ENCODE peak calls at places on chromosome 13, in five cellular contexts. One of them, this sample, is unnamed.

GRCh38 chr13:32947411-32947810 is 68.8 kb upstream of the KL start:
- DNase-seq in HuH-7.5: no peak
- DNase-seq in stimulated activated CD4-positive, alpha-beta T cell treated with anti-CD3 and anti-CD28 coated beads, Interleukin-4, amount 100 ng/mL, for 4 hours: no peak
- DNase-seq in GM03348: no peak
- DNase-seq in H9: no peak
- DNase-seq in this sample: no peak

GRCh38 chr13:106612688-106613087 is 44.8 kb upstream of the ARGLU1 start:
- DNase-seq in H9: no peak
- DNase-seq in GM03348: no peak
- DNase-seq in HuH-7.5: no peak
- DNase-seq in stimulated activated CD4-positive, alpha-beta T cell treated with anti-CD3 and anti-CD28 coated beads, Interleukin-4, amount 100 ng/mL, for 4 hours: no peak
- DNase-seq in this sample: peak; percentile 28

GRCh38 chr13:110015253-110015652 is 228.9 kb upstream of the IRS2 start:
- DNase-seq in GM03348: no peak
- DNase-seq in stimulated activated CD4-positive, alpha-beta T cell treated with anti-CD3 and anti-CD28 coated beads, Interleukin-4, amount 100 ng/mL, for 4 hours: no peak
- DNase-seq in HuH-7.5: no peak
- DNase-seq in H9: no peak
- DNase-seq in this sample: no peak

GRCh38 chr13:39405107-39405506 is 197.9 kb downstream of the LHFPL6 start:
- DNase-seq in H9: no peak
- DNase-seq in HuH-7.5: no peak
- DNase-seq in GM03348: no peak
- DNase-seq in stimulated activated CD4-positive, alpha-beta T cell treated with anti-CD3 and anti-CD28 coated beads, Interleukin-4, amount 100 ng/mL, for 4 hours: no peak
- DNase-seq in this sample: peak; percentile 46

GRCh38 chr13:26011996-26012688 is 39.7 kb downstream of the SHISA2 start:
- DNase-seq in stimulated activated CD4-positive, alpha-beta T cell treated with anti-CD3 and anti-CD28 coated beads, Interleukin-4, amount 100 ng/mL, for 4 hours: peak; percentile 72
- DNase-seq in HuH-7.5: no peak
- DNase-seq in GM03348: no peak
- DNase-seq in H9: no peak
- DNase-seq in this sample: peak; percentile 25

GRCh38 chr13:81487151-81487550 is 1146.2 kb upstream of the SPRY2 start:
- DNase-seq in H9: peak; percentile 50
- DNase-seq in HuH-7.5: peak; percentile 6
- DNase-seq in stimulated activated CD4-positive, alpha-beta T cell treated with anti-CD3 and anti-CD28 coated beads, Interleukin-4, amount 100 ng/mL, for 4 hours: no peak
- DNase-seq in GM03348: no peak
- DNase-seq in this sample: peak; percentile 65

GRCh38 chr13:109468123-109468522 is 318.3 kb downstream of the IRS2 start:
- DNase-seq in HuH-7.5: no peak
- DNase-seq in H9: no peak
- DNase-seq in stimulated activated CD4-positive, alpha-beta T cell treated with anti-CD3 and anti-CD28 coated beads, Interleukin-4, amount 100 ng/mL, for 4 hours: no peak
- DNase-seq in GM03348: no peak
- DNase-seq in this sample: no peak

GRCh38 chr13:98972627-98973026 is 5.2 kb downstream of the DOCK9 start:
- DNase-seq in stimulated activated CD4-positive, alpha-beta T cell treated with anti-CD3 and anti-CD28 coated beads, Interleukin-4, amount 100 ng/mL, for 4 hours: no peak
- DNase-seq in HuH-7.5: no peak
- DNase-seq in H9: no peak
- DNase-seq in GM03348: peak; percentile 65
- DNase-seq in this sample: peak; percentile 91